ENCODE peak calls at places on chromosomes 5 and 9, in seven cellular contexts. T is GM12864, K is foreskin fibroblast, R is tibial nerve, H is Calu3, M is uterus, E is HFFc6. C is an unnamed sample.

GRCh38 chr5:76521240-76521758 is 101.9 kb downstream of the F2RL2 start:
- DNase-seq in T (no peak), K (peak; percentile 35), R (no peak), H (no peak), M (no peak), E (peak; percentile 9), C (no peak)

GRCh38 chr5:141534492-141535213 is 45.8 kb downstream of the PCDHGC5 start:
- DNase-seq in T (no peak), K (peak; percentile 54), R (no peak), H (no peak), M (no peak), E (no peak), C (no peak)

GRCh38 chr5:61632064-61632463 is 300.0 kb downstream of the ZSWIM6 start:
- DNase-seq in T (no peak), K (no peak), R (no peak), H (no peak), M (no peak), E (no peak), C (no peak)

GRCh38 chr9:113898151-113898550 is 22.0 kb downstream of the ZNF618 start:
- DNase-seq in T (no peak), K (no peak), R (no peak), H (no peak), M (no peak), E (no peak), C (no peak)

GRCh38 chr5:36388288-36388687 is 86.6 kb upstream of the RANBP3L start:
- DNase-seq in T (no peak), K (no peak), R (no peak), H (no peak), M (no peak), E (no peak), C (no peak)

GRCh38 chr9:117284414-117284813 is 130.4 kb downstream of the ASTN2 start:
- DNase-seq in T (no peak), K (no peak), R (no peak), H (no peak), M (no peak), E (no peak), C (no peak)

GRCh38 chr5:110377411-110378392 is 348.8 kb downstream of the TMEM232 start:
- DNase-seq in T (no peak), K (peak; percentile 75), R (no peak), H (no peak), M (no peak), E (peak; percentile 7), C (no peak)

GRCh38 chr5:139126711-139127111 is 71.5 kb downstream of the SIL1 start:
- DNase-seq in T (no peak), K (no peak), R (no peak), H (no peak), M (no peak), E (no peak), C (no peak)

GRCh38 chr9:124800306-124801259 is 23.6 kb downstream of the OLFML2A start:
- DNase-seq in T (no peak), K (peak; percentile 42), R (peak; percentile 37), H (no peak), M (no peak), E (peak; percentile 17), C (no peak)

GRCh38 chr9:116152390-116152789 is 1.2 kb upstream of the PAPPA start:
- DNase-seq in T (no peak), K (peak; percentile 71), R (no peak), H (no peak), M (no peak), E (peak; percentile 67), C (no peak)
- TF ChIP-seq CTCF in T (no peak), K (peak; percentile 37), R (peak; percentile 32), H (no peak), M (peak; percentile 57), E (peak; percentile 79), C (peak; percentile 42)

GRCh38 chr9:134663753-134664415 is 22.3 kb downstream of the COL5A1 start:
- DNase-seq in T (no peak), K (peak; percentile 75), R (no peak), H (no peak), M (peak; percentile 32), E (no peak), C (no peak)
- TF ChIP-seq CTCF in T (no peak), K (peak; percentile 43), R (no peak), H (no peak), M (no peak), E (peak; percentile 75), C (peak; percentile 37)

GRCh38 chr5:144203750-144204596 is 33.3 kb downstream of the KCTD16 start:
- DNase-seq in T (no peak), K (peak; percentile 84), R (peak; percentile 87), H (peak; percentile 56), M (peak; percentile 20), E (peak; percentile 70), C (peak; percentile 52)
- TF ChIP-seq CTCF in T (peak; percentile 78), K (peak; percentile 79), R (peak; percentile 82), H (peak; percentile 77), M (peak; percentile 81), E (peak; percentile 96), C (peak; percentile 90)

GRCh38 chr5:168991311-168991710 is 309.6 kb downstream of the SLIT3 start:
- DNase-seq in T (no peak), K (no peak), R (no peak), H (no peak), M (no peak), E (no peak), C (no peak)

GRCh38 chr5:168995024-168995423 is 305.9 kb downstream of the SLIT3 start:
- DNase-seq in T (no peak), K (no peak), R (no peak), H (no peak), M (no peak), E (no peak), C (no peak)

GRCh38 chr5:168989731-168990505 is 311.0 kb downstream of the SLIT3 start:
- DNase-seq in T (no peak), K (no peak), R (no peak), H (no peak), M (no peak), E (no peak), C (no peak)

GRCh38 chr5:168991991-168992390 is 308.9 kb downstream of the SLIT3 start:
- DNase-seq in T (no peak), K (peak; percentile 53), R (no peak), H (no peak), M (no peak), E (no peak), C (no peak)

DNA sequence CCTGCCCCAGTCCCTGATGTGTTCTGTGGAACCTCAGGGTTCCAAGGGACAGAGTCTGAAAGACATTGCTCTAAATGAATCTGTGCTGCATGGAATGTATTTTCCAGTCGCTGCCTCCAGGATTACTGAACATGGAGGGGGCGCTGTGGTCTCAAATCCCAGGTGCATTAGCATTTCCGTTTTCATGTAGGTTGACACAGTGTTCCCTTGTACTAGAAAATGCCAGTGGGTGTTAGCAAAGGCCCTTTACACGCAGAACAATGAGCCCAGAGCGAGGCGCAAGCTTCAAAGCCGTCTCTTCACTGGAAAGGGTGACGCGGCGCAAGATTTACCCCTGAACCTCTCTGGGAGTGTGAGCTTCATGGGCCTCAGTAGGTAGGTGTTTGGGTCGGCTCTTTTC is 308.3 kb downstream of the SLIT3 start:
- DNase-seq in T (no peak), K (no peak), R (no peak), H (no peak), M (no peak), E (no peak), C (no peak)
- TF ChIP-seq CTCF in T (no peak), K (peak; percentile 10), R (no peak), H (no peak), M (no peak), E (peak; percentile 52), C (no peak)

DNA sequence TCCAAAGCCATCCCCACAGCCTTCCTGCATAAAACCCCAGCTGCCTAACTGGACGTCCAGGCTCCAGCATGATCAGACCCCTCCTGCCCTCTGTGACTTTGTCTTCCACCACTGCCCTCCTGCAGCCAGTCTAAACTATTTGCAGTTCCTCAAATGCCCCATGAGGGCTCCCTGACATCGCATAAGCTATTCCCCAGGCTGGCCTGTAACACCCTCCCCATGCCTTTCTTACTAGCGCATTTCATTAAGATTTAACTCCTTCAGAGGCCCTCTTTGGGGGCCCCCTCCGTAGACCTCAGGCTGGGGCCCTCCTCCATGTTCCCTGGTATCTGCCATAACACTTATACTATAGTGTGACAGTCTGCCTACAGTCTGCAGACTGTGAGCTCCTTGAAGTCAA is 15.5 kb upstream of the SMIM23 start:
- DNase-seq in T (no peak), K (no peak), R (no peak), H (no peak), M (no peak), E (no peak), C (no peak)
- TF ChIP-seq CTCF in T (peak; percentile 3), K (no peak), R (no peak), H (no peak), M (no peak), E (no peak), C (no peak)